ENCODE peak calls at places on chromosomes 5 and 9, in six cellular contexts. S, D, R, X, V and J are unnamed samples.

GRCh38 chr9:127340721-127341120 is 56.2 kb upstream of the SLC2A8 start:
- DNase-seq in X (no peak), V (no peak), D (no peak), R (no peak), S (no peak), J (no peak)

GRCh38 chr9:15299374-15299939 is 7.6 kb downstream of the TTC39B start:
- DNase-seq in D (peak), R (no peak), S (no peak), X (no peak), V (peak), J (no peak)

GRCh38 chr5:160271396-160271795 is 41.0 kb downstream of the CCNJL start:
- DNase-seq in S (no peak), V (no peak), R (no peak), X (no peak), D (no peak), J (peak)

GRCh38 chr5:154038241-154038603 is 488 bp downstream of the FAM114A2 start:
- DNase-seq in D (peak), R (no peak), S (peak), V (no peak), X (no peak), J (no peak)

GRCh38 chr9:120886490-120886967 is 9.5 kb upstream of the PHF19 start:
- DNase-seq in V (no peak), D (no peak), R (peak), X (no peak), S (no peak), J (no peak)

GRCh38 chr9:79809931-79810330 is 238.2 kb downstream of the TLE4 start:
- DNase-seq in R (peak), D (peak), V (no peak), X (peak), S (no peak), J (no peak)

GRCh38 chr9:81266674-81267073 is 422.7 kb downstream of the TLE1 start:
- DNase-seq in D (no peak), S (no peak), R (peak), X (peak), V (no peak), J (no peak)

GRCh38 chr5:180128671-180129261 is 57.2 kb upstream of the RNF130 start:
- DNase-seq in R (no peak), S (no peak), V (no peak), X (no peak), D (no peak), J (no peak)

GRCh38 chr5:39547548-39548154 is 122.9 kb upstream of the DAB2 start:
- DNase-seq in R (peak), V (peak), S (peak), X (no peak), D (peak), J (no peak)

GRCh38 chr5:50694027-50694590 is 27.7 kb downstream of the PARP8 start:
- DNase-seq in D (no peak), V (no peak), X (no peak), S (no peak), R (no peak), J (no peak)

GRCh38 chr9:73869261-73869660 is 627.9 kb upstream of the RORB start:
- DNase-seq in S (peak), D (no peak), R (no peak), X (peak), V (no peak), J (no peak)

GRCh38 chr9:115945009-115945431 is 208.6 kb upstream of the PAPPA start:
- DNase-seq in V (no peak), R (no peak), X (no peak), S (no peak), D (no peak), J (peak)

GRCh38 chr9:77725820-77726219 is 77.7 kb upstream of the GNA14 start:
- DNase-seq in R (no peak), D (peak), X (no peak), S (no peak), V (no peak), J (no peak)

GRCh38 chr9:19409406-19410194 is 791 bp downstream of the ACER2 start:
- DNase-seq in D (peak), X (peak), S (peak), R (no peak), V (no peak), J (peak)

GRCh38 chr9:4740623-4741364 is at the start of gene AK3:
- DNase-seq in X (no peak), R (peak), D (peak), V (peak), S (peak), J (peak)

GRCh38 chr9:70056545-70056944 is 12.9 kb downstream of the MAMDC2 start:
- DNase-seq in R (no peak), X (no peak), V (no peak), S (no peak), D (no peak), J (no peak)

GRCh38 chr9:109274768-109275596 is 45.9 kb downstream of the EPB41L4B start:
- DNase-seq in R (no peak), X (no peak), D (no peak), S (no peak), V (no peak), J (no peak)

GRCh38 chr5:158380661-158381060 is 521.7 kb upstream of the CLINT1 start:
- DNase-seq in V (no peak), R (no peak), S (no peak), X (peak), D (no peak), J (no peak)

GRCh38 chr5:963673-964531 is 44.7 kb upstream of the NKD2 start:
- DNase-seq in X (no peak), V (no peak), D (peak), R (peak), S (peak), J (peak)

GRCh38 chr5:10563132-10563939 is 534 bp upstream of the ANKRD33B start:
- DNase-seq in D (peak), X (no peak), V (peak), S (peak), R (no peak), J (peak)

GRCh38 chr5:112124788-112125187 is 294.3 kb downstream of the EPB41L4A start:
- DNase-seq in V (no peak), R (no peak), X (no peak), S (no peak), D (no peak), J (no peak)